ENCODE peak calls at places on chromosomes 2 and 18, in four cellular contexts. One of them, this sample, is unnamed.

GRCh38 chr18:74139888-74140287 is 7.7 kb downstream of the FBXO15 start:
- DNase-seq in K562: peak; percentile 15
- DNase-seq in HCT116: no peak
- DNase-seq in HepG2: no peak
- DNase-seq in this sample: no peak

GRCh38 chr2:2324565-2325101 is 6.4 kb downstream of the MYT1L start:
- DNase-seq in K562: no peak
- DNase-seq in HCT116: no peak
- DNase-seq in HepG2: no peak
- DNase-seq in this sample: no peak

GRCh38 chr2:39837856-39838453 is 58.9 kb upstream of the THUMPD2 start:
- DNase-seq in K562: peak; percentile 59
- DNase-seq in HCT116: peak; percentile 21
- DNase-seq in HepG2: peak; percentile 61
- DNase-seq in this sample: peak; percentile 28

GRCh38 chr18:1708006-1708405 is 803.3 kb downstream of the ADCYAP1 start:
- DNase-seq in K562: no peak
- DNase-seq in HCT116: no peak
- DNase-seq in HepG2: no peak
- DNase-seq in this sample: no peak

GRCh38 chr2:10289352-10289751 is 13.4 kb upstream of the HPCAL1 start:
- DNase-seq in K562: no peak
- DNase-seq in HCT116: no peak
- DNase-seq in HepG2: no peak
- DNase-seq in this sample: no peak

GRCh38 chr2:149808556-149808955 is 221.0 kb upstream of the MMADHC start:
- DNase-seq in K562: no peak
- DNase-seq in HCT116: no peak
- DNase-seq in HepG2: no peak
- DNase-seq in this sample: no peak

GRCh38 chr18:34224423-34225217 is at the start of gene NOL4:
- DNase-seq in K562: no peak
- DNase-seq in HCT116: no peak
- DNase-seq in HepG2: peak; percentile 51
- DNase-seq in this sample: no peak

GRCh38 chr18:28208712-28209265 is 31.9 kb upstream of the CDH2 start:
- DNase-seq in K562: no peak
- DNase-seq in HCT116: no peak
- DNase-seq in HepG2: no peak
- DNase-seq in this sample: no peak

GRCh38 chr2:10392951-10393647 is 55.0 kb downstream of the ODC1 start:
- DNase-seq in K562: peak; percentile 34
- DNase-seq in HCT116: no peak
- DNase-seq in HepG2: no peak
- DNase-seq in this sample: no peak

GRCh38 chr2:149800624-149801220 is 213.1 kb upstream of the MMADHC start:
- DNase-seq in K562: no peak
- DNase-seq in HCT116: no peak
- DNase-seq in HepG2: no peak
- DNase-seq in this sample: no peak

GRCh38 chr18:50902797-50903196 is 23.9 kb downstream of the ME2 start:
- DNase-seq in K562: no peak
- DNase-seq in HCT116: no peak
- DNase-seq in HepG2: peak; percentile 70
- DNase-seq in this sample: no peak

GRCh38 chr2:31202833-31203232 is 14.5 kb downstream of the CAPN14 start:
- DNase-seq in K562: no peak
- DNase-seq in HCT116: no peak
- DNase-seq in HepG2: no peak
- DNase-seq in this sample: no peak

GRCh38 chr2:7736646-7737305 is 819.6 kb downstream of the RNF144A start:
- DNase-seq in K562: no peak
- DNase-seq in HCT116: no peak
- DNase-seq in HepG2: no peak
- DNase-seq in this sample: no peak

GRCh38 chr2:27118525-27119329 is at the start of gene CGREF1:
- DNase-seq in K562: no peak
- DNase-seq in HCT116: no peak
- DNase-seq in HepG2: no peak
- DNase-seq in this sample: no peak

GRCh38 chr2:161136696-161137324 is 23.4 kb upstream of the TANK start:
- DNase-seq in K562: no peak
- DNase-seq in HCT116: peak; percentile 44
- DNase-seq in HepG2: no peak
- DNase-seq in this sample: no peak

GRCh38 chr18:421236-422155 is 79.0 kb downstream of the COLEC12 start:
- DNase-seq in K562: no peak
- DNase-seq in HCT116: no peak
- DNase-seq in HepG2: peak; percentile 14
- DNase-seq in this sample: no peak

DNA sequence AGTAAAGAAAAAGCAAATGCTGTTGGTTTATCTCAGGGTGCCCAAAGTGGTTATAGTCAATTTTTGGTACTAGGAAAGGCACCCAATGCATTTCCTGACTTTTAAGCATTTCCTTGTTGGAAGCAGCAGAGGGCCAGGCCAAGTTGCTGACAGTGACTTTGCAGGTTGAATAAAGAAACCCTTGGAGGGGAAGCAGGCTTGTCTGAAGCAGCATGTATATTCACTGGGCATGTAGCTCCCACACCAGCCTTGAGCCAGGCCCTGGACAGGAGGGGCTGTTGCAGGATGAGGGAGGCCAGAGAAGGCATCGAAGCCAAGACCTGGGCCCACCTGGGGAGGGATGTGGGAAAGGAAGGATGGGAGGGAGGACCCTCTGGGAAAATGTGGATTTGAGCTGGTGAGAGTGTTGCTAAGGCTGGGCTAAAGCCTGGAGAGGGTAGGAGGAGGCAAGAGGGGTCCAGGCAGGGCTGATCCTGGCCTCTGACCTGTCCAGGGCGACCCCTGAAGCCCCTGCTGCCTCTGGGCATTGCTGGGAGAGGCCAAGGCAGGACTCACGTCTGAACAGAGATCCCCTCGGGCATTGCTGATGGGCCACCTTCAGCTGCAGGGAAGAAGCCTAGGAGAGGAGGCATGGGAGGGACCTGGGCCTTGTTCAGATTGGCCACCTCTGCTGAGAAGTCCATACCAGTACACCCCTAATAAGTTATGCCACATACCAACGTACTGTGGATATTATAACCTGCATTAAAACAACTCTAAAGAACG is 79.6 kb downstream of the STPG4 start:
- DNase-seq in K562: no peak
- DNase-seq in HCT116: no peak
- DNase-seq in HepG2: no peak
- DNase-seq in this sample: no peak
- H3K27ac ChIP-seq in K562: no peak overlapping the region
- H3K27ac ChIP-seq in HCT116: peak overlapping the region; percentile 95
- H3K27ac ChIP-seq in HepG2: peak overlapping the region; percentile 88
- H3K27ac ChIP-seq in this sample: peak overlapping the region; percentile 68

GRCh38 chr2:73290049-73290839 is 3.1 kb downstream of the EGR4 start:
- DNase-seq in K562: no peak
- DNase-seq in HCT116: no peak
- DNase-seq in HepG2: peak; percentile 61
- DNase-seq in this sample: peak; percentile 60
- TF ChIP-seq CTCF in K562: peak; percentile 59
- TF ChIP-seq CTCF in HCT116: peak; percentile 91
- TF ChIP-seq CTCF in HepG2: peak; percentile 86
- TF ChIP-seq CTCF in this sample: peak; percentile 92

GRCh38 chr2:232839680-232840079 is 30.4 kb upstream of the SNORC start:
- DNase-seq in K562: no peak
- DNase-seq in HCT116: no peak
- DNase-seq in HepG2: no peak
- DNase-seq in this sample: no peak

GRCh38 chr2:232838406-232838874 is 31.6 kb upstream of the SNORC start:
- DNase-seq in K562: peak; percentile 20
- DNase-seq in HCT116: no peak
- DNase-seq in HepG2: peak; percentile 33
- DNase-seq in this sample: no peak

GRCh38 chr2:232846055-232846454 is 24.0 kb upstream of the SNORC start:
- DNase-seq in K562: no peak
- DNase-seq in HCT116: no peak
- DNase-seq in HepG2: peak; percentile 57
- DNase-seq in this sample: no peak

GRCh38 chr2:232842689-232843088 is 27.4 kb upstream of the SNORC start:
- DNase-seq in K562: no peak
- DNase-seq in HCT116: no peak
- DNase-seq in HepG2: no peak
- DNase-seq in this sample: no peak

GRCh38 chr2:232843860-232844259 is 26.2 kb upstream of the SNORC start:
- DNase-seq in K562: no peak
- DNase-seq in HCT116: no peak
- DNase-seq in HepG2: no peak
- DNase-seq in this sample: no peak
- TF ChIP-seq TCF7L2 in K562: no peak
- TF ChIP-seq TCF7L2 in HCT116: no peak
- TF ChIP-seq TCF7L2 in HepG2: no peak
- TF ChIP-seq TCF7L2 in this sample: no peak

GRCh38 chr2:239830066-239830717 is 194.9 kb downstream of the NDUFA10 start:
- DNase-seq in K562: no peak
- DNase-seq in HCT116: no peak
- DNase-seq in HepG2: no peak
- DNase-seq in this sample: no peak
- H3K27ac ChIP-seq in K562: no peak overlapping the region
- H3K27ac ChIP-seq in HCT116: no peak overlapping the region
- H3K27ac ChIP-seq in HepG2: no peak overlapping the region
- H3K27ac ChIP-seq in this sample: no peak overlapping the region

GRCh38 chr2:86368181-86368824 is 30.9 kb upstream of the REEP1 start:
- DNase-seq in K562: peak; percentile 66
- DNase-seq in HCT116: peak; percentile 33
- DNase-seq in HepG2: peak; percentile 43
- DNase-seq in this sample: peak; percentile 8
- TF ChIP-seq CTCF in K562: peak; percentile 69
- TF ChIP-seq CTCF in HCT116: peak; percentile 82
- TF ChIP-seq CTCF in HepG2: peak; percentile 72
- TF ChIP-seq CTCF in this sample: peak; percentile 83

DNA sequence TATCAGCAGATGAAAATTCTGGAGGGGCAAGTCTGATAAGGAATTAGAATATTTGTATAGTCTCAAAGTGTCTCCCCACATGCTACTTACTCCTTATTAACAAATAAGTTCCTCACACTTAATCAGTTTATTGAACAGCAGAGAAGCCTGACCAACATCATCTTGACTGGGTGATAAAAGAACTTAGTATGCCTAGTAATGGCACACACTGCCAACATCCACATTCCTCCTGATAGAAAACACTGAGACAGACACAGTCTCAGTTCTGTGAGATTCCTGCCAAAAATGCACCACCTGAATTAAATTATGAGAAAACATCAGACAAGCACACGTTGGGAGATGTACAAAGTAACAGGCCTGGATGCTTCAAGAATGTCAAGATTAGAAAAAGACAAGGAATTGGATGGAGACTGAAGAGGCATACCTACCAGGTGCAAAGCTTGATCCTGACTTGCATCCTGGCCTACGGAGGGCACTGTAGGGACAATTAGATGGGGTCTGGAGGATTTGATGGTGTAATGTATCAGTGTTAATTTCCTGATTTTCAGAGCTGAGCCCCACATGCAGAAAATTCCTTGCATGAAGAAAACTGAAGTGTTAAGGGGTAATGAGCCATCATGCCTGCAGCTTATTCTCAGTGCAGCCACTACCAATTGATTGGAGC is 200.4 kb upstream of the SH3BP4 start:
- DNase-seq in K562: no peak
- DNase-seq in HCT116: no peak
- DNase-seq in HepG2: no peak
- DNase-seq in this sample: no peak
- TF ChIP-seq TCF7L2 in K562: no peak
- TF ChIP-seq TCF7L2 in HCT116: no peak
- TF ChIP-seq TCF7L2 in HepG2: no peak
- TF ChIP-seq TCF7L2 in this sample: no peak

This sample was measured in Panc1.